ENCODE peak calls at places on chromosomes 16 and 17, in four cellular contexts. H, R, M and Y are unnamed samples.

GRCh38 chr16:68782198-68783174 is 45.4 kb downstream of the CDH1 start:
- DNase-seq in R (no peak), H (peak), M (no peak), Y (no peak)

GRCh38 chr17:80616705-80617104 is 72.1 kb downstream of the RPTOR start:
- DNase-seq in R (no peak), H (no peak), M (no peak), Y (no peak)

GRCh38 chr16:57051696-57052228 is 40.6 kb upstream of the CPNE2 start:
- DNase-seq in H (no peak), M (no peak), R (no peak), Y (no peak)

GRCh38 chr16:7055443-7055842 is 277.2 kb upstream of the RBFOX1 start:
- DNase-seq in H (no peak), M (no peak), R (no peak), Y (no peak)

GRCh38 chr17:21250719-21251305 is 2.4 kb downstream of the NATD1 start:
- DNase-seq in H (no peak), R (no peak), M (no peak), Y (no peak)

GRCh38 chr17:76240461-76241204 is at the start of gene RNF157:
- DNase-seq in M (peak), R (peak), H (peak), Y (peak)

GRCh38 chr17:49963626-49964538 is 5.1 kb upstream of the DLX4 start:
- DNase-seq in R (no peak), H (no peak), M (no peak), Y (peak)

GRCh38 chr17:12961655-12962054 is 56.2 kb downstream of the ELAC2 start:
- DNase-seq in H (peak), R (no peak), M (no peak), Y (no peak)

GRCh38 chr16:57564571-57565270 is 22.3 kb downstream of the ADGRG5 start:
- DNase-seq in H (no peak), R (no peak), M (no peak), Y (no peak)

GRCh38 chr17:51356084-51356410 is 95.7 kb downstream of the UTP18 start:
- DNase-seq in M (no peak), H (no peak), R (no peak), Y (no peak)

GRCh38 chr17:72714357-72714966 is 378.0 kb downstream of the SLC39A11 start:
- DNase-seq in R (no peak), H (no peak), M (no peak), Y (no peak)

GRCh38 chr16:89332248-89333245 is 115.0 kb downstream of the ZNF778 start:
- DNase-seq in H (no peak), R (no peak), M (no peak), Y (no peak)